ENCODE peak calls at places on chromosomes 7 and 10, in six cellular contexts. X, I, L, K, Z and P are unnamed samples.

GRCh38 chr7:124799448-124799847 is 33.9 kb upstream of the GPR37 start:
- DNase-seq in I (no peak), Z (no peak), K (no peak), X (no peak), L (no peak), P (no peak)

GRCh38 chr7:101865031-101865824 is 47.8 kb downstream of the CUX1 start:
- DNase-seq in K (no peak), X (peak), Z (no peak), L (no peak), I (no peak), P (no peak)

GRCh38 chr7:157711353-157711888 is 374.6 kb downstream of the DNAJB6 start:
- DNase-seq in I (peak), L (no peak), K (no peak), X (no peak), Z (no peak), P (no peak)

GRCh38 chr7:55409474-55410225 is 44.5 kb downstream of the LANCL2 start:
- DNase-seq in L (peak), I (no peak), Z (no peak), X (peak), K (no peak), P (no peak)

GRCh38 chr10:3526721-3527120 is 258.3 kb downstream of the KLF6 start:
- DNase-seq in Z (peak), L (peak), I (no peak), K (no peak), X (peak), P (no peak)

GRCh38 chr10:100829103-100829870 is 83.5 kb upstream of the SLF2 start:
- DNase-seq in I (no peak), K (no peak), L (no peak), Z (no peak), X (no peak), P (no peak)

GRCh38 chr10:80539421-80539999 is 1.8 kb downstream of the SH2D4B start:
- DNase-seq in L (no peak), I (no peak), K (peak), Z (no peak), X (no peak), P (no peak)

GRCh38 chr10:24862586-24862985 is 89.8 kb downstream of the PRTFDC1 start:
- DNase-seq in I (no peak), Z (no peak), L (no peak), X (no peak), K (no peak), P (no peak)

GRCh38 chr7:151135866-151136514 is 31.5 kb downstream of the GBX1 start:
- DNase-seq in K (no peak), Z (no peak), L (no peak), X (no peak), I (no peak), P (no peak)

GRCh38 chr7:135367114-135367513 is 133.5 kb downstream of the STRA8 start:
- DNase-seq in Z (no peak), L (no peak), X (no peak), I (no peak), K (no peak), P (no peak)

GRCh38 chr10:3783721-3784432 is 1.1 kb downstream of the KLF6 start:
- DNase-seq in I (peak), Z (peak), X (peak), L (peak), K (peak), P (peak)

GRCh38 chr10:86182150-86182549 is 184.4 kb downstream of the GRID1 start:
- DNase-seq in I (no peak), L (no peak), K (no peak), X (no peak), Z (no peak), P (no peak)

GRCh38 chr7:116588641-116589594 is 64.1 kb downstream of the CAV1 start:
- DNase-seq in Z (peak), L (peak), K (no peak), X (peak), I (no peak), P (peak)

GRCh38 chr7:74625446-74625845 is 32.1 kb upstream of the GTF2I start:
- DNase-seq in L (peak), X (peak), I (no peak), K (no peak), Z (peak), P (no peak)

GRCh38 chr7:131636092-131636491 is 79.7 kb upstream of the PODXL start:
- DNase-seq in X (no peak), Z (no peak), I (no peak), K (no peak), L (no peak), P (no peak)

GRCh38 chr7:55180821-55181542 is 162.2 kb downstream of the EGFR start:
- DNase-seq in I (no peak), L (no peak), Z (peak), X (no peak), K (no peak), P (no peak)

GRCh38 chr7:74355091-74355490 is 65.9 kb downstream of the CLIP2 start:
- DNase-seq in Z (peak), L (peak), I (no peak), X (peak), K (no peak), P (no peak)

GRCh38 chr7:38907066-38907465 is 1.9 kb downstream of the VPS41 start:
- DNase-seq in X (no peak), L (no peak), I (no peak), K (no peak), Z (no peak), P (no peak)

GRCh38 chr10:23024002-23024401 is 71.4 kb upstream of the MSRB2 start:
- DNase-seq in L (no peak), I (no peak), K (no peak), Z (peak), X (no peak), P (no peak)

GRCh38 chr10:102123223-102123622 is 3.1 kb upstream of the LDB1 start:
- DNase-seq in Z (no peak), I (no peak), X (no peak), L (no peak), K (no peak), P (no peak)

GRCh38 chr10:128263891-128264688 is 137.9 kb upstream of the MKI67 start:
- DNase-seq in X (peak), I (peak), K (peak), L (peak), Z (peak), P (peak)

GRCh38 chr7:2507208-2507916 is 12.2 kb upstream of the LFNG start:
- DNase-seq in L (no peak), X (no peak), I (no peak), K (no peak), Z (no peak), P (no peak)

GRCh38 chr10:119750391-119751230 is 24.8 kb downstream of the INPP5F start:
- DNase-seq in I (peak), X (peak), Z (peak), K (peak), L (peak), P (peak)

GRCh38 chr7:116691664-116692063 is 19.7 kb downstream of the MET start:
- DNase-seq in X (no peak), Z (no peak), K (no peak), L (no peak), I (no peak), P (no peak)

GRCh38 chr7:130430841-130431713 is 9.7 kb downstream of the CEP41 start:
- DNase-seq in L (peak), I (no peak), Z (peak), K (no peak), X (peak), P (no peak)

GRCh38 chr7:157682946-157683239 is 346.1 kb downstream of the DNAJB6 start:
- DNase-seq in I (no peak), X (no peak), L (no peak), K (peak), Z (no peak), P (no peak)

GRCh38 chr10:129773359-129773990 is 190.6 kb downstream of the EBF3 start:
- DNase-seq in I (peak), K (no peak), Z (no peak), X (no peak), L (no peak), P (no peak)

GRCh38 chr10:98576096-98576495 is 129.4 kb upstream of the HPS1 start:
- DNase-seq in L (no peak), K (no peak), I (no peak), X (no peak), Z (no peak), P (no peak)

GRCh38 chr7:78924581-78924980 is 528.9 kb downstream of the MAGI2 start:
- DNase-seq in I (no peak), K (no peak), Z (peak), X (peak), L (peak), P (peak)

DNA sequence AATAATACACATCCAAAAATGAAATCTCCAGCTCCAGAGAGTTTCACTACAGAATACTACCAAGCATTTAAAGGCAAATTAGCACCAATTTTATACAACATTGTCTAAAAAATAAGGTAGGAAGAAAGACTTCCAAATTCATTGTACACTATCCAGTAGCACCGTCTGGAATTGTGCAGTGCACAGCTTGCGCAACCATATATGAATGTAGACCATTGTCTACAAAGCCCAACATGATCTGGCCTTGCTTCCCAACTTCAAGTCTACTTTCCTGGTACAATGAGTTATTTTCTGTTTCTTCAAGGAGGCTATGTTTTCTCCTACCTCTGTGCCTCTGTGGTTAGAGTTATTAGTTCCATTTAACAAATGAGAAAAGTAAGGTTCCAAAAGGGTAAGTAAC is 115.4 kb upstream of the FOXK1 start:
- DNase-seq in Z (no peak), X (no peak), L (no peak), K (no peak), I (no peak), P (no peak)
- H2BK120ac ChIP-seq in Z (no peak), X (no peak), L (no peak), K (no peak), I (no peak), P (no peak)

GRCh38 chr10:75678527-75678926 is 247.1 kb downstream of the LRMDA start:
- DNase-seq in X (no peak), K (no peak), I (no peak), Z (no peak), L (no peak), P (no peak)
- H4K91ac ChIP-seq in X (no peak), K (no peak), I (no peak), Z (no peak), L (no peak), P (no peak)

GRCh38 chr7:22142593-22142992 is 196.9 kb upstream of the CDCA7L start:
- DNase-seq in Z (peak), L (no peak), X (no peak), I (no peak), K (no peak), P (no peak)

GRCh38 chr7:22138886-22139285 is 193.2 kb upstream of the CDCA7L start:
- DNase-seq in I (no peak), X (no peak), K (no peak), Z (no peak), L (no peak), P (peak)

GRCh38 chr7:22143496-22143895 is 197.8 kb upstream of the CDCA7L start:
- DNase-seq in X (no peak), Z (no peak), I (no peak), L (no peak), K (no peak), P (no peak)

GRCh38 chr7:22140597-22140996 is 194.9 kb upstream of the CDCA7L start:
- DNase-seq in X (peak), K (no peak), L (no peak), I (no peak), Z (peak), P (no peak)

GRCh38 chr7:22141355-22141754 is 195.7 kb upstream of the CDCA7L start:
- DNase-seq in X (no peak), Z (peak), L (no peak), K (no peak), I (no peak), P (no peak)
- H2BK120ac ChIP-seq in X (no peak), Z (peak), L (no peak), K (no peak), I (no peak), P (no peak)

DNA sequence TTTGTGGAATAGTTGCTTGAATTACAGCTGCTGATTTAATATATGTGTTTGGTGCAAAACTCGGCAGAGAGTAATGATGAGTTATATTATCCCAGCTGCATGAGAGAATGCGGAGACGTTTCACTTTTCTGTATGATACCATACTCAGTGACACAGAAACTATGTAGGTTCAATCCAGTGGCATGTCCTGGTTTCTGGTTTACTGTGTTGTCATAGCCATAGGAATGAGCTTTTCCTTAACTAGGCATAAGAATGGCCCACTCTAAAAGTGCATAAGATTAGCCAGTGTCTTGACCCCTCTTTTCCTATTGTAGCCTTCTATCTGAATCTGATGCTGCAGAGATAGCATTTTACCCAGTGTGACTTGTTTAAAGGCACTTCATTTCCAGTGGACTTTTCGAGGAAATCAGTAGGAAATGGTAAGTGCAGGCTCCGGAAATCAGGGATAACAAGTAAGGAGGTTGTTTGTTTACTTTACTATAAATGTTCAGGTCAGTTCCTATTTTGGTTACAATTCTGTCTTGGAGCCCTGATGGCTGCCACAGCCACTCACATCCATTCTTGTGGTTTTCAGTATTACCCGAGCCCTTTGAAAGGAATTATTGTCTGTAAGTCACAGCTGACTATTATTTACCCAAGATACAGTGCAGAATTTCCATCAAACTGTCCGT is 70.6 kb downstream of the SEMA3A start:
- DNase-seq in I (no peak), L (peak), K (no peak), X (peak), Z (no peak), P (no peak)
- H4K91ac ChIP-seq in I (no peak), L (peak), K (no peak), X (no peak), Z (no peak), P (no peak)

GRCh38 chr7:106864298-106865081 is 592 bp upstream of the PIK3CG start:
- DNase-seq in L (no peak), K (no peak), Z (no peak), I (no peak), X (peak), P (no peak)
- H2BK120ac ChIP-seq in L (no peak), K (no peak), Z (no peak), I (no peak), X (no peak), P (no peak)

GRCh38 chr10:132418520-132419416 is 21.8 kb downstream of the PWWP2B start:
- DNase-seq in X (no peak), L (no peak), Z (peak), K (no peak), I (peak), P (no peak)

GRCh38 chr10:132416566-132417248 is 19.7 kb downstream of the PWWP2B start:
- DNase-seq in K (no peak), X (no peak), Z (no peak), I (no peak), L (no peak), P (no peak)

GRCh38 chr10:132419631-132420468 is 22.9 kb downstream of the PWWP2B start:
- DNase-seq in Z (peak), I (peak), X (no peak), L (no peak), K (no peak), P (no peak)

GRCh38 chr10:132417249-132417878 is 20.4 kb downstream of the PWWP2B start:
- DNase-seq in X (no peak), Z (no peak), I (no peak), K (no peak), L (no peak), P (no peak)

GRCh38 chr10:132417957-132418441 is 21.0 kb downstream of the PWWP2B start:
- DNase-seq in L (no peak), X (no peak), K (no peak), Z (peak), I (no peak), P (no peak)
- H4K91ac ChIP-seq in L (no peak), X (peak), K (peak), Z (no peak), I (no peak), P (no peak)